ENCODE peak calls at places on chromosomes 13 and 19, in five cellular contexts. G is neural progenitor cell, V is GM23248, H is IMR-90, X is SK-N-SH. L is an unnamed sample.

GRCh38 chr19:38683393-38684077 is 36.1 kb downstream of the ACTN4 start:
- DNase-seq in V (peak), G (peak), X (no peak), H (peak), L (peak)

GRCh38 chr13:43316997-43317396 is 293.6 kb downstream of the DNAJC15 start:
- DNase-seq in G (peak), X (peak), H (peak), V (peak), L (peak)

GRCh38 chr19:14337510-14337909 is 43.7 kb upstream of the ADGRE5 start:
- DNase-seq in X (peak), G (peak), H (no peak), V (peak), L (no peak)

GRCh38 chr19:7924241-7924640 is 1.7 kb downstream of the CTXN1 start:
- DNase-seq in H (no peak), G (no peak), X (no peak), V (no peak), L (no peak)

GRCh38 chr13:80299046-80299445 is 41.9 kb downstream of the SPRY2 start:
- DNase-seq in V (no peak), X (no peak), H (no peak), G (no peak), L (no peak)

GRCh38 chr19:57465680-57466381 is 8.9 kb upstream of the VN1R1 start:
- DNase-seq in V (peak), X (peak), G (peak), H (peak), L (no peak)

GRCh38 chr13:87677334-87678234 is 6.4 kb downstream of the SLITRK5 start:
- DNase-seq in V (peak), X (peak), H (no peak), G (peak), L (no peak)

GRCh38 chr13:81738364-81738763 is 1397.4 kb upstream of the SPRY2 start:
- DNase-seq in X (no peak), H (no peak), G (no peak), V (no peak), L (no peak)

GRCh38 chr19:48784527-48784926 is 26.3 kb downstream of the BCAT2 start:
- DNase-seq in H (no peak), X (no peak), V (peak), G (no peak), L (no peak)

GRCh38 chr13:98372886-98373285 is 195.8 kb upstream of the RNF113B start:
- DNase-seq in V (no peak), H (peak), X (no peak), G (no peak), L (peak)

GRCh38 chr19:4807188-4807587 is 15.7 kb downstream of the FEM1A start:
- DNase-seq in X (no peak), G (no peak), V (no peak), H (no peak), L (no peak)

GRCh38 chr13:27795718-27796019 is 3.4 kb downstream of the GSX1 start:
- DNase-seq in X (no peak), G (no peak), H (no peak), V (no peak), L (no peak)

GRCh38 chr19:11944656-11945055 is 19.7 kb downstream of the ZNF700 start:
- DNase-seq in H (no peak), V (no peak), G (no peak), X (no peak), L (no peak)

GRCh38 chr13:33730147-33730546 is 87.8 kb upstream of the RFC3 start:
- DNase-seq in H (no peak), X (no peak), V (no peak), G (no peak), L (no peak)

GRCh38 chr13:38979891-38980627 is 10.6 kb downstream of the STOML3 start:
- DNase-seq in X (peak), V (peak), G (peak), H (no peak), L (no peak)

GRCh38 chr19:33370783-33371182 is 2.7 kb upstream of the CEBPG start:
- DNase-seq in V (no peak), G (no peak), X (no peak), H (no peak), L (no peak)

GRCh38 chr13:73778242-73778864 is 355.9 kb downstream of the KLF12 start:
- DNase-seq in X (no peak), G (no peak), H (no peak), V (no peak), L (no peak)

GRCh38 chr13:37868691-37869505 is 674 bp downstream of the TRPC4 start:
- DNase-seq in X (no peak), H (peak), V (peak), G (peak), L (peak)

GRCh38 chr13:101917475-101917810 is 465.0 kb downstream of the ITGBL1 start:
- DNase-seq in G (peak), X (peak), H (no peak), V (no peak), L (no peak)

GRCh38 chr13:80680786-80681366 is 339.9 kb upstream of the SPRY2 start:
- DNase-seq in H (no peak), V (no peak), G (no peak), X (no peak), L (no peak)

GRCh38 chr13:27403727-27404385 is 20.6 kb upstream of the GTF3A start:
- DNase-seq in V (no peak), G (no peak), X (no peak), H (no peak), L (no peak)

GRCh38 chr13:100550433-100550832 is 38.2 kb downstream of the GGACT start:
- DNase-seq in V (peak), X (no peak), G (no peak), H (peak), L (peak)

GRCh38 chr13:50393641-50394040 is 378.4 kb downstream of the KCNRG start:
- DNase-seq in V (no peak), G (peak), H (peak), X (no peak), L (peak)

GRCh38 chr19:6751189-6751588 is 11.7 kb downstream of the TRIP10 start:
- DNase-seq in V (no peak), X (no peak), G (no peak), H (no peak), L (no peak)

GRCh38 chr19:6754136-6754535 is 13.1 kb downstream of the SH2D3A start:
- DNase-seq in G (no peak), V (no peak), H (no peak), X (no peak), L (no peak)

GRCh38 chr19:6753178-6754031 is 13.8 kb downstream of the SH2D3A start:
- DNase-seq in H (peak), G (peak), V (peak), X (peak), L (peak)

GRCh38 chr19:6754653-6755463 is 12.4 kb downstream of the SH2D3A start:
- DNase-seq in G (no peak), V (no peak), H (no peak), X (no peak), L (no peak)

DNA sequence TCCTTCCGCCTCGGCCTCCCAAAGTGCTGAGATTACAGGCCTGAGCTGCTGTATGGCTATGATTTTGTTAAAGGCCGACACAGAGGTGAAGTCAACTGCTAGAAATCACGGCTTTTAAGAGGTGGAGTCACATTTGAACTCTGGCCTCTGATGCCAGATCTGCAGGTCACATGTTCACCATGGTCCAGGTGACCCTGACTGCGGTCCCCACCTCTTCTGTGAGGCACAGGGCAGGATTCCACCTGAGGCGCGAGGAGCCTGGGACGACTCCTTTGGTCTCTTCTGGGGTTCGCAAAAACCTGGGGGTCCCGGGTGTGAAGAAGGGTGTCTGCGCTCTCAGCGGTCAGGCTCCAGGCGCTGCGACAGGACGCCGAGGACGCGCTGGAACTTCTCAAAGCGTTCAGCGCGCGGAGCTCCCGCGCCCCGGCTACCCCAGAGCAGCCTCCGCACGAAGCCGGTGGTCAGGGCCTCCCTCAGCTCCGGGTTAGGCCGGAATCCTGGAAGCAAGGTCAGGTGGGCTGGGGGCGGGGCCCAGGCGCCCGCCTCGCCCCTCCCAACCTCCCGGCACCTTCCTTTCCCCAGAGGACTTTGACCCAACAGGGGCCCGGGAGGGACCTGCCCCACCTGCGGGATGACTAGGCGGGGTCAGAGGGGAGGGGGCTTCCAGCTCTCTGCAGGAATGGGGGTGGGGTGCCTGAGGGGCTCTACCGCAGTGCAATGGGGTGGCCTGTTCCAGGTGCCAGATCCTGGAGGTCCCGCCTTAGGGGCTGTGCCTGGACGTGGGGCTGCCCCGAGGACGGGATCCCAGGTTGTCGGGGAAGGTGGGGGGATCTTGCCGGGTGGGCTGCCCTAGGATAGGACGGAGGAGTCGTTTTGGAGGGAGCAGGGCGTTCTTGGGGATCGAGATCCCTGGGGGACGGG is 13.0 kb downstream of the TRIP10 start:
- DNase-seq in X (no peak), G (peak), H (no peak), V (no peak), L (no peak)
- H3K4me3 ChIP-seq in X (no peak), G (peak), H (no peak), V (peak), L (no peak)

DNA sequence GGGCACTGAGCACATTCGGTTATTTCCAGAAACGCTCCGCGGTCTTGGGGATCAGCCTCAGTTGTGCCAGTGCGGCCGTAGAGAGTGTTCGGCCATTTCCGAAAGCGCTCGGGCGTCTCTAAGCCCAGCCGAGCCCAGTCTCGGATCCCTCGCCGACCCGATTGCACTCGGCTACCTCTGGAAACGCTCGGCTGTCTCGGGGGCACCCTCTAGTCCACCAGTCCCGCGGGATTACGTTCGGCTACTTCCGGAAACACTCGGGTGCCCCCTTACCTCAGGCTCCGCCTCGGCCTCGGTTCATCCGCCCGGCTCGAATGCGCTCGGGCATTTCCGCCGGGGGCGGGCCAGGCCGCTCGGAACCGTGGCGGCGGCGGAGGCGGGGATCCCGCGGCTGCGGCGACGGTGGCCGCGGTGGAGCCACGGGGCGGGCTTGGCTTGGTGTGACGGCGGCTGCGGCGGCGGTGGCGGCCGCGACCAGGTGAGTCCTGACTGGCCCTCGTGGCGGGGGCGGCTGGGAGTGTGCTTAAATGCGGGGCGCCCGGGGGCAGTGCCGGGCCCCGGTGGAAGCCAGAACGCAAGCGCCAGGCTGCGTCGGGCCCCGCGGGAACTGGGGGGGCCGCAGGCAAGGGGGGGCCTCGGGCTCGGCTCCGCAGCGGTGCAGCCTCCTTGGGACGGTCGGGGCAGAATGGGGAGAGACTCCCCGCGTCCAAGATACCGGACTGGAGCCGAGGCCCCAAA is at the start of gene PIK3R2:
- DNase-seq in V (peak), G (peak), H (peak), X (peak), L (peak)
- H3K9ac ChIP-seq in V (peak), G (peak), H (peak), X (peak), L (peak)

GRCh38 chr19:16889429-16889882 is 657 bp downstream of the F2RL3 start:
- DNase-seq in G (no peak), H (no peak), V (no peak), X (peak), L (no peak)
- H2AFZ ChIP-seq in G (no peak), H (no peak), V (no peak), X (no peak), L (no peak)

GRCh38 chr19:41707871-41708371 is 505 bp upstream of the CEACAM5 start:
- DNase-seq in V (no peak), H (no peak), X (no peak), G (no peak), L (no peak)

GRCh38 chr19:41707502-41707812 is 969 bp upstream of the CEACAM5 start:
- DNase-seq in V (no peak), X (no peak), H (no peak), G (no peak), L (no peak)

GRCh38 chr19:41708481-41708880 is at the start of gene CEACAM5:
- DNase-seq in V (no peak), H (no peak), G (no peak), X (no peak), L (no peak)

GRCh38 chr19:41705393-41706174 is 2.8 kb upstream of the CEACAM5 start:
- DNase-seq in X (no peak), G (peak), V (peak), H (no peak), L (peak)

GRCh38 chr19:41706741-41707501 is 1.5 kb upstream of the CEACAM5 start:
- DNase-seq in X (peak), H (no peak), G (peak), V (peak), L (no peak)
- H3K4me3 ChIP-seq in X (no peak), H (no peak), G (no peak), V (no peak), L (no peak)

GRCh38 chr19:1384085-1384462 is 367 bp downstream of the NDUFS7 start:
- DNase-seq in X (no peak), G (no peak), V (peak), H (no peak), L (no peak)
- H3K9ac ChIP-seq in X (peak), G (peak), V (peak), H (peak), L (peak)

DNA sequence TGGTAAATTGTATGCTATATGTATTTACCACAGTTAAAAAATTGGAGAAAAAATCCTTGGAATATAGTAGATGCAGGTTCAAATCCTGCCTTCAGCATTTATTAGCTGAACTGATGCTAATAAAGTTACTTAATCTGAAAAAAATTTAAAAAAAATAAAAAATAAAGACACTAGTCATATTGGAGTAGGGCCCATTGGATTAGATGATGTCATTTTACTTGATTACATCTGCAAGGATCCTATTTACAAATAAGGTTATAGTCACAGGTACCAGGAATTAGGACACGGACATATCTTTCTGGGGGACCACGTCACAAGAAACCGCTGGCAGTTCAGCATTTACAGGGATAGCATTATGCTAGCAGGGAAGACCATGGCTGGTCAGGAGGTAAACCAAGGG is 6.2 kb downstream of the ZNF555 start:
- DNase-seq in H (no peak), G (no peak), X (no peak), V (no peak), L (no peak)
- H2AFZ ChIP-seq in H (no peak), G (no peak), X (no peak), V (no peak), L (no peak)

DNA sequence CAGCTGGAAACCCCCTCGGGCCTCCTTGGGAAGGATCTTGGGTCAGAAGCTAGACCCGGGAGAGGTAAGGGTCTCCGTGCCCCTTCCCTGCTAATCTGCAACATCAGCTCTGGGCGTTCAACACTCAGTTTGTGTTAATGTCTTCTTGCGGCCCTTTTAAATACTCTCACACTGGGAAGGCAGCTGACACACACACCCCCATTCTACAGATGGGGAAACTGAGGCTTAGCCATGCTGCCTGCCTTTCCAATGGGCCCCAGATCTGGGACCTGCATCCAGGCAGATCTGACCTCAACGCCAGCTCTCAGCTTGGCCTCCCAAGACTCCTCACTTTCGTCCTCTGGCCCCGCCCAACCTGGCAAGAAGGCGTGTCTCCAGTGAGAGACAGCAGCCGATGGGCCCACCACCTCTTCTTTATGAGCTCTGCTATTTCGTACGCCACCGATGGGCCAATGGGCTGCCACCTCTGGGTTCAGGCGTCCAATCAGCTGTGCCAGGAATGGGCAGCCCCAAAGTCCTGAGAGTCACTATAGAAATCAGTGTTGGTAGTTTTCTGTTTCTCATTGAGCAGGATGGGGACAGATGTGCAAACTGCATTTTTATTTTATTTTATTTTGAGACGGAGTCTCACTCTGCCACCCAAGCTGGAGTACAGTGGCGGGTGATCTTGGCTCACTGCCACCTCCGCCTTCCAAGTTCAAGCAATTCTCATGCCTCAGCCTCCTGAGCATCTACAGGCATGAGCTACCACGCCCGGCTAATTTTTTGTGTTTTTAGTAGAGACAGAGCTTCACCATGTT is 43.8 kb downstream of the DNM2 start:
- DNase-seq in V (no peak), G (no peak), H (no peak), X (no peak), L (no peak)
- H3K4me3 ChIP-seq in V (no peak), G (no peak), H (no peak), X (no peak), L (no peak)

GRCh38 chr19:18086590-18087138 is at the start of gene IL12RB1:
- DNase-seq in H (no peak), G (no peak), V (no peak), X (no peak), L (no peak)
- H3K9ac ChIP-seq in H (no peak), G (no peak), V (no peak), X (no peak), L (no peak)

L was measured in astrocyte.